ENCODE peak calls at places on chromosome 18, in four cellular contexts. One of them, this sample, is unnamed. For H3K27me3, the result is how much of the 10 kb centered on the place peaks cover.

GRCh38 chr18:57925706-57926105 is 118.3 kb upstream of the NEDD4L start:
- DNase-seq in WERI-Rb-1: no peak
- DNase-seq in prostate gland: no peak
- DNase-seq in dorsolateral prefrontal cortex: no peak
- DNase-seq in this sample: no peak

GRCh38 chr18:55588876-55589595 is 1.0 kb upstream of the TCF4 start:
- DNase-seq in WERI-Rb-1: no peak
- DNase-seq in prostate gland: no peak
- DNase-seq in dorsolateral prefrontal cortex: no peak
- DNase-seq in this sample: no peak

GRCh38 chr18:60191926-60192325 is 180.6 kb downstream of the MC4R start:
- DNase-seq in WERI-Rb-1: no peak
- DNase-seq in prostate gland: no peak
- DNase-seq in dorsolateral prefrontal cortex: no peak
- DNase-seq in this sample: no peak

GRCh38 chr18:13791181-13791580 is 32.8 kb upstream of the MC5R start:
- DNase-seq in WERI-Rb-1: no peak
- DNase-seq in prostate gland: no peak
- DNase-seq in dorsolateral prefrontal cortex: no peak
- DNase-seq in this sample: no peak

GRCh38 chr18:48022531-48023330 is 92.3 kb upstream of the SMAD2 start:
- DNase-seq in WERI-Rb-1: peak
- DNase-seq in prostate gland: no peak
- DNase-seq in dorsolateral prefrontal cortex: no peak
- DNase-seq in this sample: no peak

GRCh38 chr18:24246143-24246542 is 107.3 kb downstream of the CABYR start:
- DNase-seq in WERI-Rb-1: no peak
- DNase-seq in prostate gland: no peak
- DNase-seq in dorsolateral prefrontal cortex: no peak
- DNase-seq in this sample: no peak

GRCh38 chr18:8283901-8284585 is 325.2 kb upstream of the RAB12 start:
- DNase-seq in WERI-Rb-1: no peak
- DNase-seq in prostate gland: no peak
- DNase-seq in dorsolateral prefrontal cortex: no peak
- DNase-seq in this sample: no peak

GRCh38 chr18:24868760-24869237 is 408.4 kb downstream of the HRH4 start:
- DNase-seq in WERI-Rb-1: no peak
- DNase-seq in prostate gland: no peak
- DNase-seq in dorsolateral prefrontal cortex: no peak
- DNase-seq in this sample: no peak

GRCh38 chr18:2641638-2642037 is 13.9 kb upstream of the SMCHD1 start:
- DNase-seq in WERI-Rb-1: no peak
- DNase-seq in prostate gland: no peak
- DNase-seq in dorsolateral prefrontal cortex: no peak
- DNase-seq in this sample: no peak

GRCh38 chr18:46632401-46633089 is 24.5 kb downstream of the LOXHD1 start:
- DNase-seq in WERI-Rb-1: no peak
- DNase-seq in prostate gland: no peak
- DNase-seq in dorsolateral prefrontal cortex: peak
- DNase-seq in this sample: no peak

GRCh38 chr18:62325806-62326645 is 916 bp downstream of the TNFRSF11A start:
- DNase-seq in WERI-Rb-1: peak
- DNase-seq in prostate gland: peak
- DNase-seq in dorsolateral prefrontal cortex: no peak
- DNase-seq in this sample: no peak

GRCh38 chr18:56593906-56594305 is 44.5 kb downstream of the TXNL1 start:
- DNase-seq in WERI-Rb-1: no peak
- DNase-seq in prostate gland: no peak
- DNase-seq in dorsolateral prefrontal cortex: no peak
- DNase-seq in this sample: no peak

GRCh38 chr18:51211552-51211951 is 14.1 kb upstream of the MEX3C start:
- DNase-seq in WERI-Rb-1: no peak
- DNase-seq in prostate gland: no peak
- DNase-seq in dorsolateral prefrontal cortex: no peak
- DNase-seq in this sample: no peak

DNA sequence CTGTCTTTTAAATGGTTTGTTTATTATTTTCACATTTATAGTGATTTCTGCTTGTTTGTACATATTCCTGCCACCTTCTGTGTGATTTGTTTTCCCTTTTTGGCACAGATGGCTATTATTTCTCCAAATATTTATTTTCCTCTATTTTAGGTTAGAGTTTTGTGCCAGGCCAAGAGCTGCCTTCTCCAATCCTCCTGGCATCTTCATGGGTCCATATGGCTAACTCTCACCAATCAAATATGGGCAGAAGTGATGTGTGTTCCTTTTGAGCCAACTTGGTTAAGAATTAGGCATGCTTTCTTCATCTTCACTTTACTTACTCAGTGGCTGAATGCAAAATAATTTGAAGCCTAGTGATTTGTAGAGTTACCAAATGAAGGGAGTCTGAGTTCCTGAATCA is 697.1 kb upstream of the CELF4 start:
- DNase-seq in WERI-Rb-1: no peak
- DNase-seq in prostate gland: no peak
- DNase-seq in dorsolateral prefrontal cortex: no peak
- DNase-seq in this sample: no peak
- H3K4me3 ChIP-seq in WERI-Rb-1: no peak
- H3K4me3 ChIP-seq in prostate gland: no peak
- H3K4me3 ChIP-seq in dorsolateral prefrontal cortex: no peak
- H3K4me3 ChIP-seq in this sample: no peak

GRCh38 chr18:11489266-11489899 is 120.0 kb upstream of the SLC35G4 start:
- DNase-seq in WERI-Rb-1: no peak
- DNase-seq in prostate gland: no peak
- DNase-seq in dorsolateral prefrontal cortex: no peak
- DNase-seq in this sample: no peak
- H3K27ac ChIP-seq in WERI-Rb-1: no peak
- H3K27ac ChIP-seq in prostate gland: no peak
- H3K27ac ChIP-seq in dorsolateral prefrontal cortex: no peak
- H3K27ac ChIP-seq in this sample: no peak

GRCh38 chr18:32919799-32920198 is 147.0 kb upstream of the KLHL14 start:
- DNase-seq in WERI-Rb-1: peak
- DNase-seq in prostate gland: no peak
- DNase-seq in dorsolateral prefrontal cortex: no peak
- DNase-seq in this sample: no peak

GRCh38 chr18:32918692-32919250 is 145.9 kb upstream of the KLHL14 start:
- DNase-seq in WERI-Rb-1: no peak
- DNase-seq in prostate gland: no peak
- DNase-seq in dorsolateral prefrontal cortex: no peak
- DNase-seq in this sample: no peak

GRCh38 chr18:32920796-32921787 is 148.3 kb upstream of the KLHL14 start:
- DNase-seq in WERI-Rb-1: no peak
- DNase-seq in prostate gland: no peak
- DNase-seq in dorsolateral prefrontal cortex: no peak
- DNase-seq in this sample: no peak

DNA sequence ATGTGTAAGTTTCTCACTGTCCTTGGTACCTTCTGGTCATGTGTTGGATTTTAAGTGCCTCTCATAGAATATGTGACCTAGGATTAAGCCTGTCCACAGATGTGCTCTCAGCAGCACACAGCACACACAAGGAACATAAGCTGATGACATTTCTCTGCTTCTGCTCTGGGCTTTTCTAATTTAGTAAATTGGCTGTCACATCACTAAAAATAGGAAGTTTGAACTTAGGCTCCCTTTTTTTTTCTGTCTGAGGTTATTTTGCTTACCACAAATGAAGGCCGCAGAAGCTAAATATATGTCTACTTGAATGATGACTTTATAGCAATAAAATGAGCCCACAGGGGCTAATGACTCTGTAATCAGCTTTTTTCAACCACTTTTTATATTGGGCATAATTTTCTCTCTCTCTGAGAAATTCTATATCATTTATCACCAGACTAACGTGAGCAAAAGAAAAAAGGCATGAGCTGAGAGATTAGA is 150.2 kb upstream of the KLHL14 start:
- DNase-seq in WERI-Rb-1: peak
- DNase-seq in prostate gland: no peak
- DNase-seq in dorsolateral prefrontal cortex: no peak
- DNase-seq in this sample: no peak
- H3K27me3 ChIP-seq in WERI-Rb-1: under half
- H3K27me3 ChIP-seq in prostate gland: under half
- H3K27me3 ChIP-seq in dorsolateral prefrontal cortex: under half
- H3K27me3 ChIP-seq in this sample: under half

GRCh38 chr18:9535430-9535972 is 60.2 kb downstream of the RALBP1 start:
- DNase-seq in WERI-Rb-1: no peak
- DNase-seq in prostate gland: no peak
- DNase-seq in dorsolateral prefrontal cortex: peak
- DNase-seq in this sample: no peak
- H3K4me3 ChIP-seq in WERI-Rb-1: no peak
- H3K4me3 ChIP-seq in prostate gland: no peak
- H3K4me3 ChIP-seq in dorsolateral prefrontal cortex: peak
- H3K4me3 ChIP-seq in this sample: no peak

DNA sequence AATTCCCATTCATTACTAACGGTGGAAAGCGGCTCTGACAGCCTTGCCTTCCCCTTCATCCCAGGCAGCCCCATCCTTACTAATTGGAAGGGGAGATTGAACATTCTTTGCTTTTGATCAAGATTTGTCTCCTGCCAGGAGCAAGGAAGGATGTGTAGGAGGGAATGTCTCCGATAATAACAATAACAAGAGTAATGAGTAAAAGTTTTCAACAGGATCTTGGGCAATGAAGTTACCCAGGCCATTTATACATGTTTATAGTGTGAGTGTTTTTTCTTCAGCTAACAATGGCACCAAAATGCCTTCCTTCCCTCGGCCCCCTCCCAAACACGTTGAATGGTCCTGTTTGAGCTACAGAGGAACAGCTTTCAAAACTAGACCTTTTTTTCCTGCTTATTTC is 83.8 kb downstream of the GATA6 start:
- DNase-seq in WERI-Rb-1: no peak
- DNase-seq in prostate gland: no peak
- DNase-seq in dorsolateral prefrontal cortex: no peak
- DNase-seq in this sample: no peak
- H3K27ac ChIP-seq in WERI-Rb-1: no peak
- H3K27ac ChIP-seq in prostate gland: no peak
- H3K27ac ChIP-seq in dorsolateral prefrontal cortex: no peak
- H3K27ac ChIP-seq in this sample: no peak

GRCh38 chr18:907880-908512 is 3.3 kb downstream of the ADCYAP1 start:
- DNase-seq in WERI-Rb-1: peak
- DNase-seq in prostate gland: no peak
- DNase-seq in dorsolateral prefrontal cortex: no peak
- DNase-seq in this sample: no peak

GRCh38 chr18:904135-905090 is at the start of gene ADCYAP1:
- DNase-seq in WERI-Rb-1: peak
- DNase-seq in prostate gland: no peak
- DNase-seq in dorsolateral prefrontal cortex: no peak
- DNase-seq in this sample: no peak

GRCh38 chr18:907171-907879 is 2.7 kb downstream of the ADCYAP1 start:
- DNase-seq in WERI-Rb-1: peak
- DNase-seq in prostate gland: no peak
- DNase-seq in dorsolateral prefrontal cortex: no peak
- DNase-seq in this sample: peak

GRCh38 chr18:905948-906415 is 1.3 kb downstream of the ADCYAP1 start:
- DNase-seq in WERI-Rb-1: no peak
- DNase-seq in prostate gland: no peak
- DNase-seq in dorsolateral prefrontal cortex: no peak
- DNase-seq in this sample: no peak

GRCh38 chr18:906416-907170 is 1.9 kb downstream of the ADCYAP1 start:
- DNase-seq in WERI-Rb-1: peak
- DNase-seq in prostate gland: no peak
- DNase-seq in dorsolateral prefrontal cortex: no peak
- DNase-seq in this sample: no peak
- H3K27me3 ChIP-seq in WERI-Rb-1: half or more
- H3K27me3 ChIP-seq in prostate gland: half or more
- H3K27me3 ChIP-seq in dorsolateral prefrontal cortex: half or more
- H3K27me3 ChIP-seq in this sample: half or more

GRCh38 chr18:12253517-12254136 is 534 bp upstream of the CIDEA start:
- DNase-seq in WERI-Rb-1: no peak
- DNase-seq in prostate gland: no peak
- DNase-seq in dorsolateral prefrontal cortex: no peak
- DNase-seq in this sample: no peak
- H3K4me3 ChIP-seq in WERI-Rb-1: no peak
- H3K4me3 ChIP-seq in prostate gland: peak
- H3K4me3 ChIP-seq in dorsolateral prefrontal cortex: peak
- H3K4me3 ChIP-seq in this sample: no peak

DNA sequence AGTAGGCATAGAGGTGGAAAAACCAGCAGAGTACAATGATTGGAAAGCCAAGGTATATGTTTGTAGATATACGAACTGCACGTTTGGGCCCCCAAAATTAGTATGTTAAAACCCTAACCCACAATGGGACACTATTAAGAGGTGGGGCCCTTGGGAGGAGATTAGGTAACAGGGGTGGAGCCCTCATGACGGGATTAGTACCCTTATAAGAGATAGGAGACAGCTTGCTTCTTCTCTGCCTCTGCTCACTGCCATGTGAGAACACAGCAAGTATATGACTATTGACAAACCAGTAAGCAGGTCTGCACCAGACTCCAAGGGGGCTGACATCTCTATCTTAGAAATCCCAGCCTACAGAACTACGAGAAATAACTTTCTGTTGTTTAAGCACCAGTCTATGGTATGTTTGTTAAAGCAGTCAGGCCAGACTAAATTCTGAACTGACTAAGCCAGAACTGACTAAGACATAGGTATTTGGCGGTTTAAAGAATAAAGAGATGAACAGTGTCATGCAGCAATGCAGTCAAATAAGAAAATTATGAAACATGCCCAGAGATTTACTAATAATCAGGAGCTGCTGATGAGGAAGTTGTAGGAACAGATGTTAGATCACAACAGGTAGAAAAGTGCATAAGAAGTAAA is 182.9 kb downstream of the DYM start:
- DNase-seq in WERI-Rb-1: no peak
- DNase-seq in prostate gland: no peak
- DNase-seq in dorsolateral prefrontal cortex: no peak
- DNase-seq in this sample: no peak
- H3K27ac ChIP-seq in WERI-Rb-1: no peak
- H3K27ac ChIP-seq in prostate gland: no peak
- H3K27ac ChIP-seq in dorsolateral prefrontal cortex: no peak
- H3K27ac ChIP-seq in this sample: no peak

DNA sequence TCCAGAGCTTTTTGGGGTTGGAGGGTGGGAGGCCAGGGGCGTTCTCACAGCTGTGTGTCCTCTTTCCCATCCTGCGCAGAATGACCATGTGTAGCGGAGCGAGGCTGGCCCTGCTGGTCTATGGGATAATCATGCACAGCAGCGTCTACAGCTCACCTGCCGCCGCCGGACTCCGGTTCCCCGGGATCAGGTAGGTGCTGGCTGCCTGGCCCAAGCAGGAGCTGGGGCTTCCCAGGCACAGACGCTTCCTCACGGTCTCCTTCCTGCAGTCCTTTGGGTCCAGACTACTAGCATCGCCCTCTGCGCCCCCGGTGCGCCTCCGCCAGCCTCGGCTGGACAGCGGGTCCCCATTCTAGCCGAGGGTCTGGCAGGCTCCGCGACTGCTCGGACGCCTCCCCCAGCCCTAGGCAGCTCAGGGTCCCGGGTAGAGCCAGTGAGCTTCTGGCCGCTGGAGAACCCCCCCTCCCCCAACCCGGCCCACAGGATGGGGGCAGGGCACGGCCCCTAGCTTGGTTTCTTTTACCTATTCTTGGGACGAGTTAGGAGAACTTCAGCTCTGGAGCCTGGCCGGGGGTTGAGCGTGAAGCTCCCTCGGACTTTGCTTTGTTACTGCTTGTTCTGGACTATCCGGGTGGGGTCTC is 756 bp downstream of the ADCYAP1 start:
- DNase-seq in WERI-Rb-1: peak
- DNase-seq in prostate gland: no peak
- DNase-seq in dorsolateral prefrontal cortex: no peak
- DNase-seq in this sample: no peak
- H3K27me3 ChIP-seq in WERI-Rb-1: half or more
- H3K27me3 ChIP-seq in prostate gland: half or more
- H3K27me3 ChIP-seq in dorsolateral prefrontal cortex: half or more
- H3K27me3 ChIP-seq in this sample: half or more

GRCh38 chr18:44682871-44683221 is 2.2 kb downstream of the SETBP1 start:
- DNase-seq in WERI-Rb-1: peak
- DNase-seq in prostate gland: no peak
- DNase-seq in dorsolateral prefrontal cortex: no peak
- DNase-seq in this sample: no peak
- H3K4me3 ChIP-seq in WERI-Rb-1: no peak
- H3K4me3 ChIP-seq in prostate gland: peak
- H3K4me3 ChIP-seq in dorsolateral prefrontal cortex: peak
- H3K4me3 ChIP-seq in this sample: peak

This sample was measured in upper lobe of right lung.